ENCODE peak calls at places on chromosomes 2 and 18, in ten cellular contexts. B, Y, R, P, X, Z, N, L, J and C are unnamed samples.

GRCh38 chr2:136356111-136357033 is 238.4 kb upstream of the CXCR4 start:
- DNase-seq in R (no peak), P (no peak), Y (no peak), X (no peak), N (no peak), Z (no peak), L (no peak), J (no peak), B (no peak), C (no peak)

GRCh38 chr2:6236317-6236716 is 544.1 kb downstream of the SOX11 start:
- DNase-seq in Y (no peak), R (no peak), B (no peak), P (no peak), L (no peak), N (no peak), J (no peak), X (no peak), Z (no peak), C (no peak)

GRCh38 chr2:19140463-19141208 is 217.8 kb downstream of the OSR1 start:
- DNase-seq in N (no peak), L (peak), X (no peak), Z (peak), R (no peak), B (no peak), P (no peak), Y (no peak), J (peak), C (peak)

GRCh38 chr2:65620524-65620923 is 188.1 kb upstream of the SPRED2 start:
- DNase-seq in X (no peak), L (no peak), Y (no peak), B (no peak), J (no peak), R (no peak), P (no peak), N (no peak), Z (no peak), C (no peak)

GRCh38 chr2:111119004-111119846 is 1.5 kb upstream of the BCL2L11 start:
- DNase-seq in J (no peak), Z (no peak), X (no peak), R (peak), N (peak), Y (peak), B (peak), L (peak), P (no peak), C (no peak)

GRCh38 chr2:141041281-141041680 is 1089.5 kb downstream of the LRP1B start:
- DNase-seq in L (no peak), B (no peak), R (no peak), X (no peak), P (no peak), N (no peak), Z (no peak), Y (no peak), J (no peak), C (no peak)

GRCh38 chr18:22840606-22841144 is 92.5 kb upstream of the RBBP8 start:
- DNase-seq in Y (no peak), R (no peak), J (no peak), B (no peak), X (no peak), Z (no peak), L (no peak), N (no peak), P (peak), C (no peak)

GRCh38 chr2:175180701-175181103 is 808 bp downstream of the ATP5MC3 start:
- DNase-seq in N (peak), Y (peak), L (peak), P (no peak), J (no peak), X (peak), R (peak), B (peak), Z (peak), C (no peak)

GRCh38 chr2:215931256-215931903 is 82.0 kb downstream of the MREG start:
- DNase-seq in R (peak), Z (peak), L (peak), B (peak), X (peak), N (peak), Y (no peak), P (no peak), J (peak), C (peak)

GRCh38 chr2:4951368-4951767 is 740.8 kb upstream of the SOX11 start:
- DNase-seq in J (no peak), X (no peak), Z (no peak), Y (no peak), L (no peak), N (no peak), R (no peak), B (no peak), P (no peak), C (no peak)

GRCh38 chr2:232501794-232502499 is 14.3 kb upstream of the ECEL1 start:
- DNase-seq in Z (no peak), N (no peak), P (no peak), B (no peak), R (peak), X (no peak), L (no peak), Y (no peak), J (no peak), C (no peak)

GRCh38 chr2:232503792-232504323 is 16.2 kb upstream of the ECEL1 start:
- DNase-seq in N (no peak), Y (no peak), R (no peak), Z (no peak), B (no peak), P (no peak), L (no peak), J (no peak), X (no peak), C (no peak)

GRCh38 chr2:232501331-232501771 is 13.7 kb upstream of the ECEL1 start:
- DNase-seq in X (no peak), J (no peak), R (peak), Y (no peak), L (no peak), B (no peak), Z (no peak), N (no peak), P (no peak), C (no peak)

GRCh38 chr2:232502901-232503791 is 15.5 kb upstream of the ECEL1 start:
- DNase-seq in Y (no peak), P (no peak), L (peak), J (peak), N (no peak), R (peak), Z (peak), B (no peak), X (peak), C (no peak)

GRCh38 chr2:232502513-232502900 is 14.9 kb upstream of the ECEL1 start:
- DNase-seq in J (no peak), X (no peak), L (no peak), Y (no peak), Z (no peak), R (peak), B (no peak), P (no peak), N (no peak), C (no peak)
- H3K4me3 ChIP-seq in J (no peak), X (no peak), L (no peak), Y (no peak), Z (no peak), R (no peak), B (no peak), P (no peak), N (peak), C (no peak)

DNA sequence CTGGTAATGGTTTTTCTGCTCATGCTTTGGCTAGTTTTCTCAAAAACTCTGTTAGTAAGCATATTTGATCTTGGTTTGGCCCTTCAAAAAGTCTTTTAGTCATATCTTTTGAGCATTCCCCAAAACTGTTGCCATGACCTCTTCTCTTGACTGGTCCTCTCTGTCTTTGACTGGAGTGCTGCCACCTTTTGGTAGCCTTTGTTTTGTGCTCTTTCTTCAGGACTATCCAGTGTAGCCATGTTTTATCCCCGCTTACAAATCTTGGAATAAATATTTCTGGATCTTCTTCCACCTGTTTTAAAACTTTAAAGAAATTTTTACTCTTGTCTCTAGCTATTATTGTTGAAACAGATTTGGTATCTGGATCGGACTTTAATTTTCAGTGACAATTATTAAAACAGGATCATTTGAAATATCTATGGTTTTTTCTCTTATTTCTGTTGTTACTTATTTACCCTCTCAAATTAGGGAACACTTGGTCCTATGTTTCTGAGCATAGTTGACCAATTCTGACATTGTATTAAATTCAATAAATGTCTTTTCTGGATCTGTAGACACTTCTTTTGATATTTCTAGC is 965 bp upstream of the ELOA2 start:
- DNase-seq in Z (peak), X (no peak), Y (no peak), N (no peak), P (peak), R (peak), L (peak), J (peak), B (no peak), C (no peak)
- TF ChIP-seq CTCF in Z (peak), X (peak), Y (peak), N (no peak), P (peak), R (peak), L (peak), J (peak), B (no peak), C (peak)

GRCh38 chr2:158967114-158967730 is 1.2 kb upstream of the TANC1 start:
- DNase-seq in L (peak), X (no peak), B (no peak), Z (no peak), N (no peak), P (no peak), Y (no peak), J (no peak), R (no peak), C (no peak)
- H3K4me3 ChIP-seq in L (peak), X (peak), B (peak), Z (peak), N (peak), P (peak), Y (no peak), J (peak), R (no peak), C (peak)

GRCh38 chr2:134491796-134492441 is 226.9 kb downstream of the TMEM163 start:
- DNase-seq in B (no peak), L (no peak), N (no peak), J (no peak), R (no peak), X (no peak), Z (peak), Y (no peak), P (no peak), C (no peak)
- TF ChIP-seq CTCF in B (no peak), L (no peak), N (no peak), J (no peak), R (no peak), X (peak), Z (peak), Y (no peak), P (no peak), C (peak)

GRCh38 chr2:217887841-217888665 is 114.7 kb downstream of the TNS1 start:
- DNase-seq in P (no peak), X (no peak), N (no peak), Y (no peak), R (peak), B (no peak), L (no peak), Z (no peak), J (no peak), C (no peak)
- H3K4me3 ChIP-seq in P (no peak), X (no peak), N (no peak), Y (no peak), R (no peak), B (no peak), L (no peak), Z (no peak), J (no peak), C (no peak)

GRCh38 chr2:95264626-95265025 is 9.6 kb upstream of the PROM2 start:
- DNase-seq in L (no peak), J (no peak), N (no peak), B (peak), Y (no peak), R (no peak), X (peak), P (no peak), Z (no peak), C (no peak)
- TF ChIP-seq CTCF in L (no peak), J (peak), N (no peak), B (no peak), Y (no peak), R (no peak), X (peak), P (peak), Z (peak), C (no peak)

GRCh38 chr2:178072000-178072382 is 586 bp downstream of the PDE11A start:
- DNase-seq in Z (no peak), P (no peak), N (no peak), R (no peak), X (no peak), J (no peak), L (no peak), Y (no peak), B (no peak), C (no peak)
- H3K4me3 ChIP-seq in Z (no peak), P (peak), N (peak), R (no peak), X (peak), J (no peak), L (no peak), Y (no peak), B (no peak), C (no peak)

GRCh38 chr18:37604032-37604431 is 38.4 kb upstream of the CELF4 start:
- DNase-seq in B (no peak), L (no peak), Z (no peak), R (no peak), P (no peak), X (no peak), N (no peak), Y (no peak), J (no peak), C (no peak)
- TF ChIP-seq CTCF in B (no peak), L (no peak), Z (no peak), R (no peak), P (no peak), X (no peak), N (no peak), Y (no peak), J (no peak), C (no peak)

GRCh38 chr18:6598657-6599056 is 130.9 kb upstream of the ARHGAP28 start:
- DNase-seq in Y (no peak), X (no peak), B (no peak), P (no peak), Z (no peak), J (no peak), L (no peak), R (no peak), N (no peak), C (no peak)
- H3K4me3 ChIP-seq in Y (no peak), X (no peak), B (no peak), P (no peak), Z (no peak), J (no peak), L (no peak), R (no peak), N (no peak), C (no peak)

GRCh38 chr2:45173513-45173912 is 164.3 kb upstream of the SIX2 start:
- DNase-seq in N (no peak), Y (no peak), X (no peak), B (no peak), P (peak), J (peak), R (peak), Z (peak), L (peak), C (peak)
- TF ChIP-seq CTCF in N (no peak), Y (no peak), X (no peak), B (no peak), P (no peak), J (peak), R (no peak), Z (peak), L (no peak), C (no peak)